ENCODE peak calls at places on chromosomes 5 and 9, in six cellular contexts. X, Z, K, H, J and W are unnamed samples.
A peak's percentile ranks its signal among the peaks of the same experiment; 100 is the strongest.

GRCh38 chr5:32153723-32154122 is 20.4 kb downstream of the GOLPH3 start:
- DNase-seq in X (no peak), Z (no peak), K (no peak), H (no peak), J (no peak), W (no peak)

GRCh38 chr9:99905833-99906402 is 536 bp upstream of the STX17 start:
- DNase-seq in X (peak; percentile 3), Z (no peak), K (no peak), H (no peak), J (no peak), W (no peak)

GRCh38 chr9:135468866-135469521 is 10.6 kb upstream of the PPP1R26 start:
- DNase-seq in X (peak; percentile 45), Z (no peak), K (no peak), H (no peak), J (no peak), W (no peak)

GRCh38 chr5:81904861-81905260 is 67.0 kb upstream of the ATG10 start:
- DNase-seq in X (no peak), Z (no peak), K (no peak), H (no peak), J (no peak), W (no peak)

GRCh38 chr9:135946392-135946994 is 14.7 kb downstream of the UBAC1 start:
- DNase-seq in X (no peak), Z (no peak), K (no peak), H (no peak), J (no peak), W (no peak)

GRCh38 chr9:7088598-7088997 is 330.8 kb downstream of the KDM4C start:
- DNase-seq in X (no peak), Z (no peak), K (no peak), H (no peak), J (no peak), W (no peak)

GRCh38 chr9:79764377-79764776 is 192.6 kb downstream of the TLE4 start:
- DNase-seq in X (peak; percentile 93), Z (peak; percentile 53), K (no peak), H (no peak), J (no peak), W (no peak)

GRCh38 chr5:145811834-145812625 is 23.1 kb downstream of the PRELID2 start:
- DNase-seq in X (peak; percentile 47), Z (no peak), K (no peak), H (peak; percentile 38), J (peak; percentile 19), W (no peak)

GRCh38 chr5:143606043-143606752 is 202.7 kb upstream of the NR3C1 start:
- DNase-seq in X (no peak), Z (no peak), K (no peak), H (no peak), J (no peak), W (no peak)

GRCh38 chr5:17282283-17283120 is 65.1 kb downstream of the BASP1 start:
- DNase-seq in X (no peak), Z (no peak), K (no peak), H (no peak), J (no peak), W (no peak)

GRCh38 chr9:127218818-127219217 is 45.8 kb upstream of the GARNL3 start:
- DNase-seq in X (no peak), Z (no peak), K (no peak), H (no peak), J (no peak), W (no peak)

GRCh38 chr5:142009886-142010285 is 2.9 kb downstream of the GNPDA1 start:
- DNase-seq in X (no peak), Z (no peak), K (no peak), H (no peak), J (no peak), W (no peak)

GRCh38 chr5:180093651-180094382 is 22.3 kb upstream of the RNF130 start:
- DNase-seq in X (no peak), Z (no peak), K (no peak), H (no peak), J (no peak), W (no peak)

GRCh38 chr9:96859461-96860198 is 5.3 kb upstream of the ZNF782 start:
- DNase-seq in X (peak; percentile 45), Z (no peak), K (no peak), H (peak; percentile 74), J (no peak), W (no peak)

GRCh38 chr9:134209731-134210311 is 45.5 kb upstream of the RNU6ATAC start:
- DNase-seq in X (no peak), Z (peak; percentile 43), K (no peak), H (peak; percentile 0), J (no peak), W (no peak)

GRCh38 chr9:91207889-91208651 is 153.6 kb downstream of the AUH start:
- DNase-seq in X (no peak), Z (no peak), K (no peak), H (no peak), J (no peak), W (no peak)

GRCh38 chr9:14652729-14653377 is 40.4 kb downstream of the ZDHHC21 start:
- DNase-seq in X (no peak), Z (no peak), K (no peak), H (peak; percentile 43), J (no peak), W (no peak)

GRCh38 chr5:159001247-159001646 is 98.5 kb downstream of the EBF1 start:
- DNase-seq in X (no peak), Z (no peak), K (no peak), H (no peak), J (no peak), W (no peak)

GRCh38 chr9:128428644-128429504 is 8.2 kb downstream of the CERCAM start:
- DNase-seq in X (no peak), Z (no peak), K (no peak), H (no peak), J (no peak), W (no peak)

GRCh38 chr9:93096131-93096802 is at the start of gene CARD19:
- DNase-seq in X (no peak), Z (no peak), K (no peak), H (peak; percentile 39), J (no peak), W (peak; percentile 43)

GRCh38 chr9:36007852-36008251 is 28.9 kb upstream of the RECK start:
- DNase-seq in X (no peak), Z (no peak), K (no peak), H (no peak), J (no peak), W (no peak)

GRCh38 chr5:123610665-123611406 is 98.9 kb downstream of the CSNK1G3 start:
- DNase-seq in X (peak; percentile 50), Z (no peak), K (no peak), H (peak; percentile 59), J (peak; percentile 30), W (no peak)

GRCh38 chr5:123605822-123606221 is 93.8 kb downstream of the CSNK1G3 start:
- DNase-seq in X (no peak), Z (no peak), K (no peak), H (no peak), J (no peak), W (no peak)

GRCh38 chr5:123610209-123610608 is 98.2 kb downstream of the CSNK1G3 start:
- DNase-seq in X (peak; percentile 1), Z (no peak), K (no peak), H (no peak), J (no peak), W (no peak)

DNA sequence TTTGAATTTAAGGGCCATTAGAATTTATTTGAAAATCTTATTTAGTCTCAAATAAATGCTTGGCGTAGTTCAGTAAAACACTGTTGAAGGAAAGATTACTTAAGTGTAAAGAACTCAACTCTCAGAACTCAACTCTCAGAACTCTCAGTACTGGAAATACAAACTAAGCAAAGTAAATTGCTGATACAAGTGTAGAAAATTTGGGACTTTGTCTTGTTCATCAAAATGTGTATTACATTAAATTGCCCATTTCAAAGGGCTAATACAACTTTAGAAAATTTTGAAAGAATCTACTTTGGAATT is 99.4 kb downstream of the CSNK1G3 start:
- DNase-seq in X (no peak), Z (no peak), K (no peak), H (no peak), J (no peak), W (no peak)
- TF ChIP-seq CTCF in X (no peak), Z (no peak), K (no peak), H (no peak), J (peak; percentile 33), W (no peak)

DNA sequence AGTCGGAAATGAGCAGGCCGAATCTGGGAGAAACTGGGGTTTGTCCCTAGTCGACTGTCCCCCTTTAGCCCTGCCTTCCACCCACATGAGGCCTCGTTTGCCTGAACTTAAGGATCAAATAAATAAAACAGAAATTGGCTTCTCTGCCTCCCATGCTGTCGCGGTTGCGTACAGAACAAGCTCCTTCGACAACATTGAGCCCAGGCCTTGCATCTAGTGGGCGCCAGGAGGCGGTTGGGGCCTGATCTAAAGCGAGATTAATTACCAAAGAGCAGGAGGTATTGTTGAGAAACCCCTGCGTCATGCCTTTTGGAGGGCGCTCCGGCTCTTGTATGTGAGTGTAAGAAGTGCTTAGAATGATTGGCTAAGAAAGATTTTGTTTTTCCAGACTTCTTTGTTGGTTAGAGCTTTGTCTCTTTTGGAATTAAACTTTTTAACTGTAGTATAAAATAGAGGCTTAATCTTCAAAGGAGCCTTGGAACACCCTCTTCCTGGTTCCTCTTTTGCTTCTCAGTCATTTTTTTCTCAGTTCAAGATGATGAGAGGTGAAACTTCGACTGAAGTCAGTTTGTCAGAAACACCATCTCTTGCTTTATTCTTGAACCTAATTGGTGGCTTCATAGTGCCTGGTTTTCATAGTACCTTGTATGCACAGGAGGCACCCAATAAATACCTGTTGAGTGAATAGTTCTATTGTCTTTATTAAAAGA is 828 bp downstream of the ATP6V0E1 start:
- DNase-seq in X (peak; percentile 83), Z (peak; percentile 72), K (peak; percentile 62), H (peak; percentile 86), J (peak; percentile 59), W (peak; percentile 92)
- TF ChIP-seq CTCF in X (peak; percentile 66), Z (peak; percentile 33), K (no peak), H (peak; percentile 55), J (no peak), W (peak; percentile 48)

DNA sequence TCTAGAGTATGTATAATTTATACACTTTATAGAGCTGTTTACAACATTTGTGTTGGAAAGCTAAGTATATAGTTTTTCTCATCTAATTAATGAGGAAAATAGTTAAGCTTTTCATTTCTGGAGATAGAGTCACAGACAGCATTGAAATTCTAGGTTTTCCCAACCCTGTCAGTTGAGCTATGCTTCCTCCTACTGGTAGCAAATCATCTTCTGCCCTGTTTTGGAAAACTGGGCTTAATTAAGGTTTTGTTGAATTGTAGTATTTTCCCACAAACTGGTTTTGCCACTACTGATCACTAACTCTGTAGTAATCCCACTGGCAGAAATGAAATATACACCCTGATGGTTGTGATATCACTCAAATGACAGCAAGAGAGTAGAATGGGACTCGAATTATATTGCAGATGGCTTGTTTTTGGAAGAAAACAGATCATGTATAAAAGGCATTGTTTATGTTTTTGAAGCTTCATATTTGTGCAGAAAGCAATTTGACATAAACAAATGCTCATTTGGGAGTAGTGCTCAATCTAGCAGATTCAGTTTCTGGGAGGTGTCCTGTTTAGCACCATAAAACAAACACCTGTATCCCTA is 46.6 kb downstream of the CD180 start:
- DNase-seq in X (no peak), Z (no peak), K (no peak), H (no peak), J (no peak), W (no peak)
- TF ChIP-seq CTCF in X (peak; percentile 55), Z (peak; percentile 53), K (no peak), H (peak; percentile 60), J (no peak), W (peak; percentile 26)

DNA sequence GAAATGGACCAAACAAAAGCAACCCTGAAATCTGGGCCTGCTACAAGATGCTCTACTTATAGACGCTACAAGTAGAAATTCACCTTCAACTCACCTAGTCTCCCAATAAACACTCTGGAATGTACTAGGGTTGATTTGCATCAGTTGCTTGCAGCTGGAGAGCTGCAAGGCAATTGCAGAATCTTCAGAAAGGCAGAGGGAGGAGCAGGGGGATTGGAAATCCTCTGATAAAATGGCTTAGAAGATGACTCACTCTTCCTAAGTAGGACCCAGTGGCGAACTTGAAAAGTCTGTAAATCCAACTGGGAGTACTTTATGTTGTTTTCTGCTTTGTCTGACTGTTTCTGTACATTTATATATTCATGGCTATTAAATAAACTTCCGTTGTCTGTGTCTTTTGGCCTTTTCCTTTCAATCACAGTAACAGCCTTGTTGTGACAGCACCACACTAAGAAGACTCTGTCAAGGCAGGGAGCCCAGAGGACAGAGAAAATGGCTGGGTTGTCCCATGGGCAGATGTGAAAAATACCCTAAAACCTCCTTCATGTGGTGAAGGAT is 14.7 kb upstream of the MLLT3 start:
- DNase-seq in X (no peak), Z (no peak), K (no peak), H (no peak), J (no peak), W (no peak)
- TF ChIP-seq CTCF in X (no peak), Z (no peak), K (no peak), H (no peak), J (no peak), W (no peak)